ENCODE peak calls at places on chromosomes 12 and 14, in seven cellular contexts. L is HCT116, Y is tibial nerve, U is progenitor cell of endocrine pancreas, S is HFF-Myc, C is IMR-90, P is AG09319. D is an unnamed sample.

GRCh38 chr12:78929075-78929418 is 64.5 kb downstream of the SYT1 start:
- DNase-seq in P (no peak), Y (no peak), S (no peak), C (no peak), U (no peak), L (peak), D (no peak)

GRCh38 chr12:69987453-69988102 is 162.6 kb downstream of the MYRFL start:
- DNase-seq in L (peak), U (no peak), S (peak), C (peak), Y (peak), P (peak), D (no peak)

GRCh38 chr14:75570797-75571196 is 7.6 kb upstream of the FLVCR2 start:
- DNase-seq in S (no peak), L (no peak), P (no peak), Y (no peak), C (no peak), U (no peak), D (no peak)

GRCh38 chr12:117671734-117672133 is 297.1 kb downstream of the KSR2 start:
- DNase-seq in U (peak), P (no peak), C (no peak), Y (peak), S (no peak), L (peak), D (peak)

GRCh38 chr14:99513946-99514551 is 32.8 kb downstream of the CCNK start:
- DNase-seq in P (no peak), L (no peak), U (no peak), C (no peak), Y (no peak), S (no peak), D (no peak)

GRCh38 chr14:32625211-32625610 is 296.1 kb downstream of the AKAP6 start:
- DNase-seq in Y (no peak), C (no peak), L (no peak), P (no peak), U (no peak), S (no peak), D (no peak)

GRCh38 chr14:92471919-92472318 is 41.7 kb upstream of the RIN3 start:
- DNase-seq in Y (no peak), C (peak), S (peak), U (no peak), P (peak), L (peak), D (no peak)

GRCh38 chr12:102645968-102646367 is 165.6 kb upstream of the IGF1 start:
- DNase-seq in U (no peak), P (no peak), S (no peak), L (no peak), C (no peak), Y (no peak), D (no peak)

GRCh38 chr14:99143126-99143525 is 128.9 kb downstream of the BCL11B start:
- DNase-seq in S (no peak), L (no peak), Y (no peak), C (no peak), P (no peak), U (no peak), D (no peak)

GRCh38 chr12:21547437-21547836 is 21.3 kb downstream of the SPX start:
- DNase-seq in C (no peak), S (no peak), P (no peak), U (no peak), L (no peak), Y (no peak), D (no peak)

GRCh38 chr12:93612719-93613228 is 40.3 kb downstream of the SOCS2 start:
- DNase-seq in C (no peak), L (no peak), U (no peak), S (no peak), P (no peak), Y (no peak), D (no peak)

GRCh38 chr12:34395056-34396005 is 373.0 kb downstream of the ALG10 start:
- DNase-seq in L (no peak), S (no peak), P (no peak), U (peak), C (no peak), Y (no peak), D (peak)

GRCh38 chr12:113461666-113462065 is 10.0 kb downstream of the LHX5 start:
- DNase-seq in C (no peak), U (no peak), S (no peak), P (no peak), L (peak), Y (no peak), D (no peak)

GRCh38 chr12:91058821-91059220 is 997 bp upstream of the KERA start:
- DNase-seq in Y (no peak), L (no peak), C (no peak), S (no peak), U (no peak), P (no peak), D (no peak)

GRCh38 chr12:81294325-81295190 is 216.7 kb downstream of the ACSS3 start:
- DNase-seq in P (no peak), C (no peak), Y (no peak), L (no peak), U (no peak), S (no peak), D (no peak)

GRCh38 chr12:109433618-109434017 is 43.5 kb downstream of the KCTD10 start:
- DNase-seq in C (no peak), P (no peak), U (no peak), Y (no peak), L (no peak), S (no peak), D (peak)

GRCh38 chr12:132400011-132400641 is 70.7 kb upstream of the GALNT9 start:
- DNase-seq in Y (no peak), C (no peak), S (no peak), P (no peak), L (no peak), U (no peak), D (peak)

GRCh38 chr12:108642899-108643654 is 9.4 kb upstream of the SELPLG start:
- DNase-seq in P (no peak), S (no peak), Y (no peak), U (no peak), L (no peak), C (no peak), D (no peak)

GRCh38 chr12:123726962-123727361 is 14.8 kb downstream of the ATP6V0A2 start:
- DNase-seq in U (no peak), Y (no peak), P (no peak), C (no peak), S (no peak), L (no peak), D (no peak)

GRCh38 chr12:53696285-53696654 is 20.4 kb upstream of the ATP5MC2 start:
- DNase-seq in Y (peak), S (peak), U (peak), C (peak), P (no peak), L (peak), D (no peak)

GRCh38 chr12:116436561-116437249 is 122.5 kb upstream of the MAP1LC3B2 start:
- DNase-seq in C (no peak), P (no peak), U (no peak), Y (no peak), S (no peak), L (no peak), D (no peak)

GRCh38 chr12:90999946-91000345 is 4.8 kb downstream of the EPYC start:
- DNase-seq in Y (no peak), P (no peak), C (peak), S (no peak), U (no peak), L (no peak), D (no peak)

GRCh38 chr12:96985515-96986362 is 78.7 kb downstream of the NEDD1 start:
- DNase-seq in P (no peak), L (peak), U (peak), Y (no peak), C (no peak), S (no peak), D (peak)

GRCh38 chr12:10716277-10716676 is 6.8 kb downstream of the YBX3 start:
- DNase-seq in S (no peak), Y (no peak), P (no peak), U (no peak), C (no peak), L (no peak), D (no peak)

GRCh38 chr14:68535404-68536024 is 257.4 kb downstream of the ZFP36L1 start:
- DNase-seq in Y (no peak), P (peak), L (peak), U (no peak), S (no peak), C (peak), D (no peak)

GRCh38 chr14:34220921-34221320 is 241.1 kb downstream of the SPTSSA start:
- DNase-seq in Y (no peak), P (no peak), U (no peak), C (no peak), L (no peak), S (no peak), D (no peak)

DNA sequence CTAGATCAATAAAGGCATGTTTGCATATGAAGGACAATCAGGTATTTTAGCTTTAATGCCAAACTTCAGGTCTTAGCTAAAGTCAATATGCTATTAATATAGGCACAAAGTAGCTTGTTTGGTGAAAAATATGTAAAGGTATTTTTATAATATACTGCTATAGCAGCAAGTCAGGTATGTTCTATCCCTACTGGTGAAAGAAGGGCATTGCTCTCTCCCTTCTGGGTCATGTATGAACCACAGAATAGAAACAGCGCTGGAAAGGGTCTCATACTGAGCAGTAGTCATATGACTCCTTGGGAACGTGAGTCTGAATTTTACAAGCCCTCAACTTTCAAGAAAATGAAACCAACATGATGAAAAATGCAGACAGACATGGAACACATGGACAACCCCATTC is 314.6 kb downstream of the GRIN2B start:
- DNase-seq in P (no peak), S (no peak), C (no peak), Y (no peak), L (no peak), U (no peak), D (no peak)
- TF ChIP-seq CTCF in P (no peak), S (no peak), C (no peak), Y (no peak), L (peak), U (peak), D (peak)

DNA sequence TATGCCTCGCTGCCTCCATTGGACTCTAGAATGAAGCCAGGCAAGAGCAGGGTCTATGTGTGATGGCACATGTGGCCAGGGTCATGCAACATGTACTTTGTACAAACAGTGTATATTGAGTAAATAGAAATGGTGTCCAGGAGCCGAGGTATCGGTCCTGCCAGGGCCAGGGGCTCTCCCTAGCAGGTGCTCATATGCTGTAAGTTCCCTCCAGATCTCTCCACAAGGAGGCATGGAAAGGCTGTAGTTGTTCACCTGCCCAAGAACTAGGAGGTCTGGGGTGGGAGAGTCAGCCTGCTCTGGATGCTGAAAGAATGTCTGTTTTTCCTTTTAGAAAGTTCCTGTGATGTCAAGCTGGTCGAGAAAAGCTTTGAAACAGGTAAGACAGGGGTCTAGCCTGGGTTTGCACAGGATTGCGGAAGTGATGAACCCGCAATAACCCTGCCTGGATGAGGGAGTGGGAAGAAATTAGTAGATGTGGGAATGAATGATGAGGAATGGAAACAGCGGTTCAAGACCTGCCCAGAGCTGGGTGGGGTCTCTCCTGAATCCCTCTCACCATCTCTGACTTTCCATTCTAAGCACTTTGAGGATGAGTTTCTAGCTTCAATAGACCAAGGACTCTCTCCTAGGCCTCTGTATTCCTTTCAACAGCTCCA is 39.6 kb downstream of the DAD1 start:
- DNase-seq in Y (no peak), C (no peak), U (no peak), L (no peak), P (no peak), S (no peak), D (no peak)
- TF ChIP-seq CTCF in Y (no peak), C (no peak), U (no peak), L (no peak), P (no peak), S (no peak), D (no peak)

GRCh38 chr14:21275261-21275858 is 4.5 kb upstream of the RPGRIP1 start:
- DNase-seq in S (no peak), L (no peak), U (no peak), C (no peak), Y (no peak), P (no peak), D (no peak)

GRCh38 chr14:21278632-21279031 is 1.3 kb upstream of the RPGRIP1 start:
- DNase-seq in C (no peak), S (no peak), P (no peak), U (no peak), Y (no peak), L (no peak), D (no peak)

DNA sequence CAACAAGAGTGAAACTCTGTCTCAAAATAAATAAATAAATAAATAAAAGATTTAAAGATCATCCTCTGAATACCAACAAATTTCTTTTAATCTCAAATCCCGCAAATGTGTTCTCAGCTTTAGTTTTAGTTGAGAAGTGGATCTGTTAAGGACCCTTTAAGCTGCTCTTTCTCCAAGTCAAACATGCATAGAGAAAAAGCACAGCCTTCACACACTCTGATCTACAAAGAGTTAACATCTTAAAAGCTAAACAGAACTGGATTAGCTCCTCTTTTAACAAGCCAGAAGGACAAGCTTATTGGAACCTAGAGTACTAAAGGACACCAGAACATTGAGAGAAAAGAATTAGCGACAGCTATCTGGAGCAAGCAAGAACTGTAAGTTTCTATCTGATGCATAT is at the start of gene RPGRIP1:
- DNase-seq in U (no peak), S (no peak), C (no peak), Y (no peak), L (no peak), P (no peak), D (no peak)
- TF ChIP-seq CTCF in U (no peak), S (no peak), C (no peak), Y (no peak), L (no peak), P (no peak), D (no peak)

DNA sequence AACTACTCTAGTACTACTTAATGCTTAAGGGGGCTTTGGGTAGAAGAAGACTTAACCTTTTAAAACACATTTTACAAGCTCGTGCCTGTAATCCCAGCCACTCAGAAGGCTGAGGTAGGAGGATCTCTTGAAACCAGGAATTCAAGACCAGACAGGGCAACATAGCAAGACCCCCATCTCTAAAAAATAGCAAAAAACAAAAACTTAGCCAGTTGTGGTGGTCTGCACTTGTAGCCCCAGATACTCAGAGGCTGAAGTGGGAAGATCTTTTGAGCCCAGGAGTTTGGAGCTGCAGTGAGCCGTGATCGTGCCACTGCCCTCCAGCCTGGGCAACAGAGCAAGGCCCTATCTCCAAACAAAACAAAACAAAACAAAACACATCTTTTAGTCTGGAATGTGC is 39.7 kb upstream of the PARP11 start:
- DNase-seq in U (no peak), L (no peak), C (no peak), P (no peak), Y (no peak), S (no peak), D (no peak)
- TF ChIP-seq CTCF in U (no peak), L (no peak), C (no peak), P (no peak), Y (no peak), S (no peak), D (no peak)

GRCh38 chr14:25042362-25043299 is 7.3 kb downstream of the STXBP6 start:
- DNase-seq in Y (peak), U (no peak), C (peak), S (no peak), P (no peak), L (no peak), D (no peak)
- TF ChIP-seq CTCF in Y (no peak), U (peak), C (peak), S (peak), P (peak), L (no peak), D (no peak)

DNA sequence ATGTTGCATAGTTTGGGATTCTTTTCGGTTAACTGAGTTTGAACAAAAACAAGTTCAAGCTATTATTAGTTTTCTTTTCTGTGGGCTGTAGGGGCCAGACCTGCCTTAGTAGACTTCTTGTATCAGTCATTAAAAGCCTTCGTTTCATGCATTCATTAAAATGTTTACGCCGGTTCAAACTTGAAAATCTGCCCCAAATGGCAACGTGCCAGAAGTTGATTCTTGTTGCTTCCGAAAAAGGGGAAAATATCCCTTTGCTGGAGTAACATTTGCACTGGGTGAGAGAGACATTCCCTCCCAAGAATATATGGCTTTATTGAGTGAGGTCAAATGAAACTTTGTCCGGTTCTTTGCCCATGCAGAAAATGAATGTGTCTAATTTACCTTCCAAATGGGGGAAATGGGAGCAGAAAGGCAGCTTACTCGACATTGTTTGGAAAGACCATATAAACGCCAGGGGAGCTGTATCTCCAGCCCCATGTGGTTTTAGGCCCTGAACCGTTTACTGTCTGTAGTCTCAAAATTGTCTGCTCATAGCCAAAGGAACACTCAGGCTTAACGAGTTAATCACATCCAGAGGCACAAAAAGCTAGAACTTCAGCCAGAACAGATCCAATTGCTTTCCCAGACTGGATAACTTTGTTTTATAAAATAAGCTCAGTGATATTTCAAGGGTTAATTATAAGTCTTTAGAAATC is 3.0 kb upstream of the EMP1 start:
- DNase-seq in C (no peak), U (no peak), Y (no peak), L (no peak), S (no peak), P (no peak), D (no peak)
- TF ChIP-seq CTCF in C (no peak), U (no peak), Y (no peak), L (no peak), S (no peak), P (peak), D (no peak)

DNA sequence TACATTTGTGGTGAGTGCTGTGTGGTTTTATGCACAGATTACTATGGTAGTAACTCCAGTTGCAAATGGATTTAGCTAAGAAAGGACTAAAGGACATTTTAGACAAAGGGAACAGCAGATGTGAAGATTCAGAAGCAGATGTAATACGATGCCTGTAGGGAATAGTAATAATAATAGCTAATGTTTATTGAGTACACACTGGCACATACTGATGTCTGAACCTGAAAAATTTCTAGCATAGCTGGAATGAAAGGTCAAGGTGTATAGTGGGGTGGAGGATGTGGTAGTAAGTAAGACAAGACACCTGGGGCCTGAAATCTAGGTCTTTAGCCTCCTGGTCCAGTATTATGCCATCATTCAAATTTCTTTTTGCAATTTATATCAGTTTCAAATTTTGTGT is 54.3 kb upstream of the LRTM2 start:
- DNase-seq in C (no peak), S (no peak), P (no peak), U (no peak), Y (no peak), L (no peak), D (no peak)
- TF ChIP-seq CTCF in C (no peak), S (no peak), P (no peak), U (no peak), Y (no peak), L (no peak), D (no peak)